ENCODE peak calls at places on chromosomes 6 and 20, in four cellular contexts. One of them, this sample, is unnamed.

GRCh38 chr6:45613678-45614077 is 235.9 kb upstream of the SUPT3H start:
- DNase-seq in choroid plexus epithelial cell: peak; percentile 95
- DNase-seq in OCI-LY7: no peak
- DNase-seq in fibroblast of villous mesenchyme: peak; percentile 97
- DNase-seq in this sample: no peak

GRCh38 chr20:38833154-38833856 is 27.8 kb downstream of the PPP1R16B start:
- DNase-seq in choroid plexus epithelial cell: no peak
- DNase-seq in OCI-LY7: no peak
- DNase-seq in fibroblast of villous mesenchyme: no peak
- DNase-seq in this sample: no peak

GRCh38 chr6:135162678-135163439 is 18.2 kb upstream of the MYB start:
- DNase-seq in OCI-LY7: peak; percentile 69
- DNase-seq in choroid plexus epithelial cell: peak; percentile 47
- DNase-seq in fibroblast of villous mesenchyme: no peak
- DNase-seq in this sample: no peak

GRCh38 chr6:6346427-6346826 is 26.0 kb upstream of the F13A1 start:
- DNase-seq in choroid plexus epithelial cell: no peak
- DNase-seq in OCI-LY7: no peak
- DNase-seq in fibroblast of villous mesenchyme: no peak
- DNase-seq in this sample: no peak

GRCh38 chr6:26607434-26608230 is 10.9 kb downstream of the ABT1 start:
- DNase-seq in fibroblast of villous mesenchyme: peak; percentile 73
- DNase-seq in OCI-LY7: peak; percentile 80
- DNase-seq in choroid plexus epithelial cell: peak; percentile 80
- DNase-seq in this sample: peak; percentile 12

GRCh38 chr6:89243331-89243629 is 26.1 kb upstream of the GABRR1 start:
- DNase-seq in choroid plexus epithelial cell: no peak
- DNase-seq in OCI-LY7: no peak
- DNase-seq in fibroblast of villous mesenchyme: peak; percentile 5
- DNase-seq in this sample: no peak

GRCh38 chr20:4444404-4444803 is 277.3 kb upstream of the PRND start:
- DNase-seq in OCI-LY7: no peak
- DNase-seq in choroid plexus epithelial cell: no peak
- DNase-seq in fibroblast of villous mesenchyme: no peak
- DNase-seq in this sample: no peak

GRCh38 chr6:103183831-103184411 is 1675.8 kb downstream of the HACE1 start:
- DNase-seq in OCI-LY7: no peak
- DNase-seq in fibroblast of villous mesenchyme: no peak
- DNase-seq in choroid plexus epithelial cell: no peak
- DNase-seq in this sample: no peak

GRCh38 chr6:28597924-28598323 is 72.2 kb downstream of the GPX5 start:
- DNase-seq in fibroblast of villous mesenchyme: no peak
- DNase-seq in choroid plexus epithelial cell: peak; percentile 19
- DNase-seq in OCI-LY7: no peak
- DNase-seq in this sample: no peak

GRCh38 chr6:15593798-15594197 is 69.0 kb downstream of the DTNBP1 start:
- DNase-seq in OCI-LY7: no peak
- DNase-seq in choroid plexus epithelial cell: peak; percentile 55
- DNase-seq in fibroblast of villous mesenchyme: peak; percentile 41
- DNase-seq in this sample: no peak

GRCh38 chr6:35185302-35185681 is 28.5 kb upstream of the SCUBE3 start:
- DNase-seq in fibroblast of villous mesenchyme: peak; percentile 42
- DNase-seq in OCI-LY7: no peak
- DNase-seq in choroid plexus epithelial cell: peak; percentile 67
- DNase-seq in this sample: no peak

GRCh38 chr6:32950010-32950409 is 2.9 kb downstream of the HLA-DMA start:
- DNase-seq in fibroblast of villous mesenchyme: no peak
- DNase-seq in choroid plexus epithelial cell: no peak
- DNase-seq in OCI-LY7: peak; percentile 52
- DNase-seq in this sample: no peak

GRCh38 chr6:34061348-34061747 is 84.5 kb downstream of the GRM4 start:
- DNase-seq in choroid plexus epithelial cell: no peak
- DNase-seq in OCI-LY7: no peak
- DNase-seq in fibroblast of villous mesenchyme: no peak
- DNase-seq in this sample: no peak

GRCh38 chr6:35698858-35699257 is 10.1 kb upstream of the FKBP5 start:
- DNase-seq in OCI-LY7: no peak
- DNase-seq in fibroblast of villous mesenchyme: no peak
- DNase-seq in choroid plexus epithelial cell: no peak
- DNase-seq in this sample: no peak

GRCh38 chr6:125922322-125922860 is 34.2 kb upstream of the HINT3 start:
- DNase-seq in OCI-LY7: no peak
- DNase-seq in fibroblast of villous mesenchyme: no peak
- DNase-seq in choroid plexus epithelial cell: no peak
- DNase-seq in this sample: no peak

GRCh38 chr6:106293113-106293512 is 32.4 kb downstream of the ATG5 start:
- DNase-seq in fibroblast of villous mesenchyme: no peak
- DNase-seq in choroid plexus epithelial cell: no peak
- DNase-seq in OCI-LY7: no peak
- DNase-seq in this sample: no peak

GRCh38 chr20:1555952-1556351 is 1.6 kb downstream of the SIRPD start:
- DNase-seq in fibroblast of villous mesenchyme: no peak
- DNase-seq in OCI-LY7: no peak
- DNase-seq in choroid plexus epithelial cell: no peak
- DNase-seq in this sample: no peak

GRCh38 chr6:160391419-160392116 is 43.4 kb downstream of the SLC22A3 start:
- DNase-seq in fibroblast of villous mesenchyme: peak; percentile 93
- DNase-seq in choroid plexus epithelial cell: peak; percentile 81
- DNase-seq in OCI-LY7: no peak
- DNase-seq in this sample: peak; percentile 9

GRCh38 chr6:15842718-15843117 is 179.9 kb upstream of the DTNBP1 start:
- DNase-seq in OCI-LY7: no peak
- DNase-seq in fibroblast of villous mesenchyme: no peak
- DNase-seq in choroid plexus epithelial cell: no peak
- DNase-seq in this sample: no peak

GRCh38 chr6:34102696-34103095 is 43.2 kb downstream of the GRM4 start:
- DNase-seq in OCI-LY7: no peak
- DNase-seq in choroid plexus epithelial cell: no peak
- DNase-seq in fibroblast of villous mesenchyme: no peak
- DNase-seq in this sample: no peak

GRCh38 chr20:45827030-45827652 is at the start of gene TNNC2:
- DNase-seq in fibroblast of villous mesenchyme: no peak
- DNase-seq in OCI-LY7: no peak
- DNase-seq in choroid plexus epithelial cell: no peak
- DNase-seq in this sample: no peak

GRCh38 chr6:133802861-133803260 is 86.1 kb upstream of the TCF21 start:
- DNase-seq in choroid plexus epithelial cell: no peak
- DNase-seq in fibroblast of villous mesenchyme: no peak
- DNase-seq in OCI-LY7: no peak
- DNase-seq in this sample: no peak

GRCh38 chr6:83183082-83183828 is 9.8 kb downstream of the PGM3 start:
- DNase-seq in choroid plexus epithelial cell: peak; percentile 90
- DNase-seq in OCI-LY7: no peak
- DNase-seq in fibroblast of villous mesenchyme: peak; percentile 99
- DNase-seq in this sample: peak; percentile 39

GRCh38 chr6:99522531-99522930 is 7.3 kb upstream of the USP45 start:
- DNase-seq in choroid plexus epithelial cell: peak; percentile 71
- DNase-seq in fibroblast of villous mesenchyme: peak; percentile 75
- DNase-seq in OCI-LY7: no peak
- DNase-seq in this sample: no peak

GRCh38 chr6:154164397-154164796 is 125.4 kb downstream of the OPRM1 start:
- DNase-seq in OCI-LY7: no peak
- DNase-seq in fibroblast of villous mesenchyme: peak; percentile 88
- DNase-seq in choroid plexus epithelial cell: peak; percentile 93
- DNase-seq in this sample: no peak
- H3K4me3 ChIP-seq in OCI-LY7: no peak overlapping the region
- H3K4me3 ChIP-seq in fibroblast of villous mesenchyme: no peak overlapping the region
- H3K4me3 ChIP-seq in choroid plexus epithelial cell: no peak overlapping the region
- H3K4me3 ChIP-seq in this sample: no peak overlapping the region

GRCh38 chr6:147530132-147531060 is 21.9 kb downstream of the SAMD5 start:
- DNase-seq in OCI-LY7: peak; percentile 6
- DNase-seq in fibroblast of villous mesenchyme: peak; percentile 60
- DNase-seq in choroid plexus epithelial cell: no peak
- DNase-seq in this sample: no peak
- H3K4me3 ChIP-seq in OCI-LY7: no peak overlapping the region
- H3K4me3 ChIP-seq in fibroblast of villous mesenchyme: no peak overlapping the region
- H3K4me3 ChIP-seq in choroid plexus epithelial cell: no peak overlapping the region
- H3K4me3 ChIP-seq in this sample: no peak overlapping the region

GRCh38 chr6:95690328-95690727 is 113.0 kb downstream of the MANEA start:
- DNase-seq in OCI-LY7: no peak
- DNase-seq in fibroblast of villous mesenchyme: no peak
- DNase-seq in choroid plexus epithelial cell: no peak
- DNase-seq in this sample: no peak
- H3K4me3 ChIP-seq in OCI-LY7: no peak overlapping the region
- H3K4me3 ChIP-seq in fibroblast of villous mesenchyme: no peak overlapping the region
- H3K4me3 ChIP-seq in choroid plexus epithelial cell: no peak overlapping the region
- H3K4me3 ChIP-seq in this sample: no peak overlapping the region

DNA sequence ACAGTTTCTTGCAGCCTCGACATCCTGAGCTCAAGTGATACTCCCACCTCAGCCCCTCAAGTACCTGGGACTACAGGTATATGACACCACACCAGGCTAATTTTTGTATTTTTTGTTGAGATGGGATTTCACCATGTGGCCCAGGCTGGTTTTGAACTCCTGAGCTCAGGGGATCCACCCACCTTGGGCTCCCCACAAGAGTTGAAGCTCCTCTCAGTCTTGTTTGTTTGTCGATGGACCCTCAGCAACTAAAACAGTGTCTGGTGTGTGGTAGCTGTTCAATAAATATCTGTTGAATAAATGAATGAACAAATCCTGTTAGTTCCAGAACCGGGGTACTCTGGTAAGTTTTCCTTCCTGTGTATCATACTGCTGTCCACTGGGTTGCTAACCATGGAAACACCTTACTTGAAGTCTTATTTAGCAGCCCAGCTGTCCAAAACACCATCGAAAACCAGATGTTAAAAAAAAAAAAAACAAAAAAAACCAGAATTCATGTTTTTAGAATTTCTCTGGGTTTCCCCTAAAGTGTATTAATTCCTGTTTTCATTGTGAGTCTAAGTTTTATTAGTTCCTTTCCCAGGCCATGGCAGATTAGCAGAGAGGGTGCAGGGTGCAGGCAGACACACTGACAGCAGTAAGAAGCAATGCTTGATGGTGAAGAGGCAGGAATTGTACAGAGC is 7.8 kb upstream of the EZR start:
- DNase-seq in fibroblast of villous mesenchyme: no peak
- DNase-seq in choroid plexus epithelial cell: no peak
- DNase-seq in OCI-LY7: peak; percentile 48
- DNase-seq in this sample: no peak
- H3K4me3 ChIP-seq in fibroblast of villous mesenchyme: no peak overlapping the region
- H3K4me3 ChIP-seq in choroid plexus epithelial cell: no peak overlapping the region
- H3K4me3 ChIP-seq in OCI-LY7: no peak overlapping the region
- H3K4me3 ChIP-seq in this sample: no peak overlapping the region

GRCh38 chr6:42315991-42316378 is 98.3 kb upstream of the MRPS10 start:
- DNase-seq in choroid plexus epithelial cell: peak; percentile 94
- DNase-seq in fibroblast of villous mesenchyme: peak; percentile 96
- DNase-seq in OCI-LY7: no peak
- DNase-seq in this sample: peak; percentile 93
- H3K4me3 ChIP-seq in choroid plexus epithelial cell: no peak overlapping the region
- H3K4me3 ChIP-seq in fibroblast of villous mesenchyme: no peak overlapping the region
- H3K4me3 ChIP-seq in OCI-LY7: no peak overlapping the region
- H3K4me3 ChIP-seq in this sample: no peak overlapping the region

GRCh38 chr6:85416766-85417165 is 33.1 kb upstream of the NT5E start:
- DNase-seq in fibroblast of villous mesenchyme: no peak
- DNase-seq in OCI-LY7: no peak
- DNase-seq in choroid plexus epithelial cell: no peak
- DNase-seq in this sample: no peak

GRCh38 chr6:85412926-85413325 is 37.0 kb upstream of the NT5E start:
- DNase-seq in OCI-LY7: no peak
- DNase-seq in fibroblast of villous mesenchyme: no peak
- DNase-seq in choroid plexus epithelial cell: no peak
- DNase-seq in this sample: no peak

GRCh38 chr6:85417336-85417735 is 32.5 kb upstream of the NT5E start:
- DNase-seq in OCI-LY7: no peak
- DNase-seq in choroid plexus epithelial cell: no peak
- DNase-seq in fibroblast of villous mesenchyme: no peak
- DNase-seq in this sample: no peak

GRCh38 chr6:85418059-85418458 is 31.8 kb upstream of the NT5E start:
- DNase-seq in choroid plexus epithelial cell: peak; percentile 58
- DNase-seq in OCI-LY7: no peak
- DNase-seq in fibroblast of villous mesenchyme: peak; percentile 78
- DNase-seq in this sample: no peak

DNA sequence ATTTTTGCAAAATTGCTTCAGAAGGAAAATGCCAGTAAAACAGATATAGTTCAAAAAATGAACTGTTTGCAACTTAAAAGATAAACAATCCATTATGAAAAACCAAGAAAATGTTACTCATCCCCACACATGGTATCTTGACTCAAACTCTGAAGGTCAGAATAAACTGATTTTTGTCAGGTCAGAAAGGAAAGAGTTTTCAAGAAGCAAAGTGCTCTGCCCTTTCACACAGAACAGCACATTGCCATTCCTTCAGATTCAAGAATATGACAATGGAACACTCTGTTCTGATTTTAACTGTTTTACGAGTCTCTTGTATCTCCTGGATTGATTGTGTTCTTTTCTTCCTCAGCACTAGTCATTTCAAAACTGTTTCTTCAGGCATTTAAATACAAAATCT is 33.8 kb upstream of the NT5E start:
- DNase-seq in choroid plexus epithelial cell: peak; percentile 46
- DNase-seq in OCI-LY7: no peak
- DNase-seq in fibroblast of villous mesenchyme: peak; percentile 82
- DNase-seq in this sample: no peak
- H3K4me3 ChIP-seq in choroid plexus epithelial cell: no peak overlapping the region
- H3K4me3 ChIP-seq in OCI-LY7: no peak overlapping the region
- H3K4me3 ChIP-seq in fibroblast of villous mesenchyme: no peak overlapping the region
- H3K4me3 ChIP-seq in this sample: no peak overlapping the region

DNA sequence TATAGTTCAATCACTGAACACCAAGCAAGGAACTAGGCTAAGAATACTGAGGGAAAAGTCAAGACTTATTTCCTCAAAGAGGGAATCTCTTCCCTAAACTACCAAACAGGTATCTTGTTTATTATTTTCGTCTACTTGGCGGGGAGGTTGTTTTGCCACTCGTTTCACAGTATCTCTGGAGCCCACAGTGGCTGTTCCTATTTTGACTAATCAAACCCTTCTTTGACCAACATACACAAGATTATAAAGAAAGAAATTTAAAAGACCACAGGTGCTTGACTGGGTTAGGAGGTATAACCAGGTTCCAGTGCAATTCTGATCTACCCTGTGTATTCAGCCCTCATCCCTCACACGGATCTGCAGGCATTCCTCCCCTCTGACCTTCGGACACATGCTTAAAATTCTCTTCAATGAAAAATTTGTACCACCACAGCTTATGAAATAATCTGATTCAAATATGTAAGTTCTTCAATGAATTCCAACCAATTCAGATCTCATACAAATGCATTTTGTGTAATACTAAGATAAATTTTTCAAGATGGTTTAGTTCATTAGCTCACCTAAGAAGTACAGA is 5.9 kb downstream of the MAN1A1 start:
- DNase-seq in OCI-LY7: no peak
- DNase-seq in choroid plexus epithelial cell: no peak
- DNase-seq in fibroblast of villous mesenchyme: no peak
- DNase-seq in this sample: no peak
- H3K4me3 ChIP-seq in OCI-LY7: peak overlapping the region; percentile 96
- H3K4me3 ChIP-seq in choroid plexus epithelial cell: no peak overlapping the region
- H3K4me3 ChIP-seq in fibroblast of villous mesenchyme: peak overlapping the region; percentile 97
- H3K4me3 ChIP-seq in this sample: no peak overlapping the region

GRCh38 chr20:57264151-57264792 is 2.2 kb downstream of the BMP7 start:
- DNase-seq in choroid plexus epithelial cell: peak; percentile 11
- DNase-seq in OCI-LY7: no peak
- DNase-seq in fibroblast of villous mesenchyme: no peak
- DNase-seq in this sample: no peak

GRCh38 chr20:57262244-57263126 is 4.0 kb downstream of the BMP7 start:
- DNase-seq in choroid plexus epithelial cell: no peak
- DNase-seq in OCI-LY7: no peak
- DNase-seq in fibroblast of villous mesenchyme: no peak
- DNase-seq in this sample: no peak

GRCh38 chr20:57264908-57265648 is 1.4 kb downstream of the BMP7 start:
- DNase-seq in OCI-LY7: peak; percentile 64
- DNase-seq in fibroblast of villous mesenchyme: no peak
- DNase-seq in choroid plexus epithelial cell: no peak
- DNase-seq in this sample: no peak

GRCh38 chr20:57263127-57263609 is 3.3 kb downstream of the BMP7 start:
- DNase-seq in fibroblast of villous mesenchyme: no peak
- DNase-seq in choroid plexus epithelial cell: no peak
- DNase-seq in OCI-LY7: no peak
- DNase-seq in this sample: no peak

GRCh38 chr20:57263767-57264150 is 2.7 kb downstream of the BMP7 start:
- DNase-seq in choroid plexus epithelial cell: no peak
- DNase-seq in fibroblast of villous mesenchyme: no peak
- DNase-seq in OCI-LY7: no peak
- DNase-seq in this sample: no peak
- H3K4me3 ChIP-seq in choroid plexus epithelial cell: no peak overlapping the region
- H3K4me3 ChIP-seq in fibroblast of villous mesenchyme: no peak overlapping the region
- H3K4me3 ChIP-seq in OCI-LY7: peak overlapping the region; percentile 85
- H3K4me3 ChIP-seq in this sample: no peak overlapping the region